ENCODE peak calls at places on chromosomes 11 and 22, in nine cellular contexts. C is PC-9; S is fibroblast of lung; Q is mucosa of descending colon; G is endothelial cell; W is tibial artery; Y is CD4-positive, alpha-beta T cell; F is colonic mucosa; V is H9. I is an unnamed sample.

GRCh38 chr11:86431258-86431657 is 56.6 kb downstream of the CCDC81 start:
- DNase-seq in G (no peak), V (no peak), F (no peak), C (no peak), Y (no peak), S (no peak), Q (no peak), W (no peak), I (no peak)

GRCh38 chr11:59901306-59901705 is 22.7 kb downstream of the OOSP3 start:
- DNase-seq in Q (no peak), W (no peak), C (peak), G (peak), F (peak), V (no peak), S (peak), Y (no peak), I (no peak)

GRCh38 chr22:49005557-49005956 is 822.1 kb downstream of the BRD1 start:
- DNase-seq in Q (no peak), V (no peak), F (peak), W (peak), C (no peak), S (no peak), Y (no peak), G (no peak), I (peak)

GRCh38 chr11:126186031-126186698 is 25.3 kb downstream of the RPUSD4 start:
- DNase-seq in C (no peak), W (peak), F (no peak), G (no peak), Y (no peak), S (no peak), V (no peak), Q (no peak), I (no peak)

GRCh38 chr11:46669606-46670243 is 30.7 kb downstream of the ARHGAP1 start:
- DNase-seq in V (no peak), F (no peak), Q (no peak), G (no peak), C (no peak), Y (no peak), W (peak), S (no peak), I (no peak)

GRCh38 chr11:26134481-26135355 is 197.2 kb upstream of the ANO3 start:
- DNase-seq in V (peak), F (no peak), C (no peak), Q (no peak), G (peak), S (peak), Y (no peak), W (no peak), I (no peak)

GRCh38 chr22:22425783-22426624 is 82.5 kb downstream of the ZNF280B start:
- DNase-seq in W (no peak), C (no peak), Y (no peak), Q (no peak), V (no peak), S (no peak), G (no peak), F (no peak), I (no peak)

GRCh38 chr11:88411265-88411664 is 73.7 kb upstream of the CTSC start:
- DNase-seq in Q (no peak), C (no peak), W (no peak), S (peak), F (no peak), G (no peak), V (no peak), Y (no peak), I (no peak)

GRCh38 chr11:20247540-20248138 is 87.4 kb upstream of the DBX1 start:
- DNase-seq in S (peak), W (no peak), Y (no peak), F (no peak), G (no peak), C (no peak), Q (no peak), V (no peak), I (no peak)

GRCh38 chr11:134639586-134640330 is 227.7 kb upstream of the B3GAT1 start:
- DNase-seq in Q (peak), G (no peak), V (no peak), F (peak), S (no peak), C (peak), W (no peak), Y (no peak), I (peak)

GRCh38 chr11:26947904-26948639 is 45.8 kb upstream of the FIBIN start:
- DNase-seq in W (no peak), V (no peak), S (peak), G (no peak), Y (no peak), Q (no peak), F (no peak), C (no peak), I (no peak)

GRCh38 chr22:50437511-50438304 is 37.1 kb downstream of the SBF1 start:
- DNase-seq in F (no peak), C (no peak), S (no peak), W (no peak), Q (no peak), V (no peak), Y (no peak), G (no peak), I (no peak)

GRCh38 chr11:77374108-77374507 is 72.6 kb upstream of the GDPD4 start:
- DNase-seq in C (no peak), Q (no peak), S (peak), W (no peak), F (no peak), G (no peak), Y (no peak), V (no peak), I (no peak)

GRCh38 chr11:1233351-1234053 is 10.6 kb downstream of the MUC5B start:
- DNase-seq in Q (peak), F (peak), V (peak), W (peak), G (peak), C (no peak), S (no peak), Y (no peak), I (no peak)
- TF ChIP-seq CTCF in Q (no peak), F (peak), V (no peak), W (no peak), G (no peak), C (peak), S (no peak), Y (no peak), I (no peak)

GRCh38 chr11:69730500-69730899 is 26.7 kb upstream of the FGF19 start:
- DNase-seq in Y (no peak), V (no peak), Q (no peak), C (no peak), W (no peak), G (no peak), S (no peak), F (no peak), I (no peak)

GRCh38 chr11:69734367-69734766 is 30.5 kb upstream of the FGF19 start:
- DNase-seq in G (no peak), Y (no peak), F (no peak), S (no peak), Q (no peak), V (no peak), C (no peak), W (no peak), I (no peak)

GRCh38 chr11:69729252-69729651 is 25.4 kb upstream of the FGF19 start:
- DNase-seq in Y (no peak), Q (no peak), V (no peak), S (no peak), G (no peak), C (no peak), W (no peak), F (no peak), I (no peak)

GRCh38 chr11:69732910-69733309 is 29.1 kb upstream of the FGF19 start:
- DNase-seq in G (no peak), Y (no peak), C (no peak), F (no peak), W (no peak), V (no peak), S (no peak), Q (no peak), I (no peak)

DNA sequence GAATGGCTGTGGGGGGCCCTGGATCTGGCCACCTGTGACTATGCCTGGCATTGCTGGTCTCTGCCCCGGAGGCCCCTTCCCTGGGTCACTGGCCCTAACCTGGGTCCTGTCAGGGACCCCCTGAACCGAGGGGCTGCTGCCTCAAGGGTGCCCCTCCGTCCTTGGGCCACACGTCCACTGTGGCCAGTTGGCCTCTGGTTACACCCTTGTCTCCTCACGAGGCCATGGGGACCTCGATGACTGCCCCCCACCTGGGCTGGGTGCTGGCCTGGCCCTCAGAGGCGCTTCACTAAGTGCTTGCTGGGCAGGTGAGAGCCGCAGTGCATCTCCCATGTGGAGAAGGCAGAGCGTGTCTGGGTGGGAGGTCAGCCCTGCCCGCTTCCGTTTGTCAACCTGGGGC is 27.3 kb upstream of the FGF19 start:
- DNase-seq in W (no peak), V (no peak), G (no peak), C (no peak), Y (no peak), F (no peak), Q (no peak), S (no peak), I (no peak)
- TF ChIP-seq CTCF in W (no peak), V (no peak), G (no peak), C (no peak), Y (no peak), F (no peak), Q (no peak), S (no peak), I (no peak)

DNA sequence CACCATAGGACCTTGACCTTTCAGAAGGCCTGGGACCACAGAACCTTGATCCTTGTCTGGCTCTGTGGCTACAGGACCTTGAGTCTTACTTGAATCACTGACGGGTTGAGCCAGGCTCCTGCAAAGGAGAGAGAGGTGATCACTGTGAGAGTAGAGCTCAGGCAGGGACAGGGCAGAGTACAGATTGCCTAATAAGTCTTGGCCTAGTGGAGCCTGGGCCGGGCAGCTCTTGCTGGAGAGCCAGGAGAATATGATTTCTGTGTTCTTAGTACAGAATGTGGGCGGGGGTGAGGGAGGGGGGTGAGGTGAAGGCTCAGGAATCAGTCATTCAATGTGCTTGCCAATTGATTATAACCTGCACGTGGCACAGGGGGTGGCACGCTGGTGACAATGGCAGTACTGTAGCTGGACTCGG is 26.0 kb downstream of the SERPINH1 start:
- DNase-seq in V (no peak), C (no peak), G (no peak), S (no peak), F (no peak), Y (no peak), Q (no peak), W (no peak), I (no peak)
- TF ChIP-seq CTCF in V (no peak), C (no peak), G (no peak), S (no peak), F (no peak), Y (no peak), Q (no peak), W (no peak), I (no peak)

GRCh38 chr11:118998822-118999221 is 884 bp downstream of the CENATAC start:
- DNase-seq in Q (no peak), W (no peak), V (peak), C (peak), S (peak), F (no peak), G (no peak), Y (no peak), I (no peak)

GRCh38 chr11:118998388-118998717 is 415 bp downstream of the CENATAC start:
- DNase-seq in V (peak), S (no peak), Q (no peak), C (no peak), F (no peak), G (no peak), W (no peak), Y (no peak), I (no peak)

GRCh38 chr11:118997627-118998387 is at the start of gene CENATAC:
- DNase-seq in Q (peak), C (peak), F (peak), G (peak), Y (peak), W (peak), V (peak), S (peak), I (peak)

GRCh38 chr11:119000906-119001305 is 3.0 kb downstream of the CENATAC start:
- DNase-seq in S (peak), Y (no peak), Q (no peak), G (no peak), V (no peak), W (no peak), C (no peak), F (no peak), I (no peak)

DNA sequence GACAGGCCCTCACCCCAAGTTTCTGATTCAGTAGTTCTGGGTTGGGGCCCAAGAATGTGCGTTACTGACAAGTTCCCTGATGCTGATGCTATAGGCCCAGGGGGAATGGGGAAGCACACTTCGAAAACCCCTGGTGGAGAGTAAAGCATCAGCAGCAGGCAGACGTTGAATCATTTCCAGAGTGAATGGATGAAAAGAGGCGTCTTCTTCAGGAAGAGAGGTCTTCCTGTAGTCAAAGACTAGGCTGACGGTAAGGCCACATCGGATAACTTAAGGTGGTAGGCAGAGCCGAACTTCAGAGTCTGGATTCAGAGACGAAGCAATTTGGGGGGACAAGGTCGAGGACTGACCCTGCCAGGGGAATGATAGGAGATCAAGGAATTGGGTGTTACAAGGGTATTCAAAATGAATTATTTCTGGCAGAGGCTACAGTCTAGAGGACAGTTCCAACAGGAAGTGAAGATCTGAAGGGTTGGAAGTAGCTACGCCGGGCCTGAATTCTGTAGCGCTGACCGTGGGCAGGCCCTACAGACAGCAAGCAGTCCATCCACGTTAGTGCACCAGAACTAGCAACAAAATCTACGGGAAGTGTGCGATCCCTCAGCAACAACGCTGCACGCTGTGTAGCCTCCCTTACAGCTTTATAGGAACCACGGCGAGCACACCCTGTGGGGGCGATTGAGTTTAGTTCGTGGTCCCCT is 862 bp upstream of the CENATAC start:
- DNase-seq in G (peak), C (no peak), Q (no peak), Y (no peak), S (peak), V (peak), W (no peak), F (no peak), I (no peak)
- TF ChIP-seq CTCF in G (peak), C (no peak), Q (no peak), Y (no peak), S (peak), V (peak), W (peak), F (no peak), I (no peak)

I was measured in coronary artery.